ENCODE peak calls at places on chromosomes 5 and 9, in five cellular contexts. A, F, P, X and D are unnamed samples.
A peak's percentile ranks its signal among the peaks of the same experiment; 100 is the strongest.

GRCh38 chr5:72523960-72524582 is 16.9 kb upstream of the ZNF366 start:
- DNase-seq in A (no peak), P (peak; percentile 75), F (no peak), X (no peak), D (no peak)

GRCh38 chr9:126116351-126117157 is 210.1 kb upstream of the MVB12B start:
- DNase-seq in A (no peak), F (peak; percentile 20), X (no peak), P (no peak), D (no peak)

GRCh38 chr5:76816110-76816831 is 2.6 kb upstream of the F2RL1 start:
- DNase-seq in X (no peak), A (no peak), P (no peak), F (no peak), D (no peak)

GRCh38 chr9:16705121-16705604 is 165.3 kb downstream of the BNC2 start:
- DNase-seq in P (peak; percentile 99), A (peak; percentile 42), F (no peak), X (peak; percentile 92), D (peak; percentile 99)

GRCh38 chr5:5103249-5103648 is 36.9 kb upstream of the ADAMTS16 start:
- DNase-seq in F (no peak), X (no peak), A (no peak), P (peak; percentile 72), D (no peak)

GRCh38 chr9:120924698-120925534 is 1.7 kb downstream of the TRAF1 start:
- DNase-seq in X (no peak), A (no peak), F (peak; percentile 69), P (no peak), D (no peak)

GRCh38 chr9:132166599-132166998 is 4.7 kb downstream of the NTNG2 start:
- DNase-seq in X (no peak), A (no peak), F (no peak), P (no peak), D (no peak)

GRCh38 chr9:13189362-13189761 is 90.1 kb downstream of the MPDZ start:
- DNase-seq in A (no peak), F (no peak), X (no peak), P (no peak), D (no peak)

GRCh38 chr5:127981498-127981897 is 102.1 kb upstream of the SLC12A2 start:
- DNase-seq in P (no peak), X (no peak), A (no peak), F (no peak), D (no peak)

GRCh38 chr9:14428781-14429230 is 114.9 kb upstream of the NFIB start:
- DNase-seq in P (peak; percentile 38), A (peak; percentile 64), F (no peak), X (peak; percentile 67), D (peak; percentile 81)

GRCh38 chr9:3887121-3887797 is 361.5 kb upstream of the RFX3 start:
- DNase-seq in P (no peak), A (no peak), F (no peak), X (no peak), D (no peak)

GRCh38 chr5:59543826-59544442 is 349.6 kb downstream of the PDE4D start:
- DNase-seq in X (no peak), F (no peak), A (no peak), P (no peak), D (no peak)

GRCh38 chr9:16654727-16655126 is 215.7 kb downstream of the BNC2 start:
- DNase-seq in A (no peak), P (no peak), F (no peak), X (no peak), D (no peak)

GRCh38 chr5:32710335-32710858 is 724 bp upstream of the NPR3 start:
- DNase-seq in F (no peak), P (no peak), X (peak; percentile 48), A (no peak), D (peak; percentile 79)

GRCh38 chr5:32710859-32711692 is at the start of gene NPR3:
- DNase-seq in F (no peak), X (no peak), P (no peak), A (no peak), D (peak; percentile 34)

GRCh38 chr5:32711693-32712462 is 757 bp downstream of the NPR3 start:
- DNase-seq in P (peak; percentile 42), X (peak; percentile 48), A (no peak), F (no peak), D (peak; percentile 62)

GRCh38 chr5:32708949-32709348 is 2.2 kb upstream of the NPR3 start:
- DNase-seq in P (no peak), A (no peak), X (no peak), F (no peak), D (peak; percentile 44)

GRCh38 chr5:32709789-32710334 is 1.3 kb upstream of the NPR3 start:
- DNase-seq in P (peak; percentile 68), X (peak; percentile 68), F (peak; percentile 79), A (peak; percentile 71), D (peak; percentile 72)
- H3K27ac ChIP-seq in P (peak overlapping the region; percentile 66), X (peak overlapping the region; percentile 82), F (peak overlapping the region; percentile 56), A (no peak overlapping the region), D (peak overlapping the region; percentile 81)

DNA sequence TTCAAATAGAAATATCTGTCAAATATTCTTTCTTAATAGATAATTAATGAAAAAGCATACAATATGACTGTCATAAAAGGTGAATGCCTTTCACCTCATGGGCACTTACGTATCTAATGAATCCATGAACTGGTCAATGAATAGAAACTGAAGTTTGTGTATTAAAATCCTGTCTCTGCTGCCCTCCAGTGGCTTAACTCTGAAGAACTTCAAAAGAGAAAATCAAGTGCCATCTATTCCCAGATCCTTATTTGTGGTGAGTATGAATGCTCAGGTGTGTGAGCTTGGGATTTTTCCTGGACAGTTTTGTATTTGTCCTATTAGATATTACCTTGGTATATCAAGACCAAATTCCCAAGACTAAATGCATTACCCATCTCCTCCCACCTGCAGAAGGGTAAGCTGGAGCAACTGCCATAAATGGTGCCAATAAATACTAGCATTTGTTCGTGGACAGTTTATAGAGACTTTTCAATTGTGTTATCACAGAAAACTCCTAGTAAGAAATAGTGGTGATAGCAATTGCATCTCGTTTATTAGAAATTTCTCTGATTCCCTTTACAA is 44.0 kb upstream of the SVEP1 start:
- DNase-seq in X (no peak), P (peak; percentile 16), A (peak; percentile 56), F (no peak), D (peak; percentile 17)
- TF ChIP-seq CTCF in X (peak; percentile 54), P (peak; percentile 60), A (peak; percentile 45), F (peak; percentile 73), D (peak; percentile 46)

DNA sequence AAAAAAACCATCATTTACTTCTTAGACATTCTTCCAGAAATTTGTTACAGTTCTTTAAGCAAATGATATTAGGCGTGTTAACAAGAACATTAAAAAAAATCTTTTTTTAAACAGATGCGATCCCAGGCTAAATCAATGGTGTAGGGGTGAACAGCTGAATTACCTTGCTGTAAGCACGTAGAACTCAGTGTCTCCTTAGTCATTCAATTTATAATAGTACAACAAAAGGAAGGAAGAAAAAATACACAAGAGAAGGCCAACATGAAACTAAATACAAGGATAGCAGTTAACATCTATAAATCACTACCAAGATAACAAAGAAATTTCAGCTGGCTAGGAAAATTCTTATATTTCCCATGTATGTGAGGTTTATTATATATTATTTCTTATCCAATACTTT is 35.4 kb downstream of the AGXT2 start:
- DNase-seq in X (no peak), A (no peak), F (no peak), P (no peak), D (no peak)
- H3K9me3 ChIP-seq in X (no peaks in the 10 kb centered on the region), A (no peaks in the 10 kb centered on the region), F (no peaks in the 10 kb centered on the region), P (no peaks in the 10 kb centered on the region), D (no peaks in the 10 kb centered on the region)

GRCh38 chr9:107286057-107286456 is 3.0 kb downstream of the RAD23B start:
- DNase-seq in P (peak; percentile 44), F (no peak), X (no peak), A (no peak), D (no peak)
- H3K27ac ChIP-seq in P (peak overlapping the region; percentile 2), F (no peak overlapping the region), X (no peak overlapping the region), A (no peak overlapping the region), D (no peak overlapping the region)

GRCh38 chr5:139649082-139649991 is 1.2 kb downstream of the CXXC5 start:
- DNase-seq in A (no peak), F (peak; percentile 88), P (no peak), X (peak; percentile 53), D (no peak)
- TF ChIP-seq CTCF in A (no peak), F (no peak), P (no peak), X (no peak), D (no peak)